ENCODE peak calls at places on chromosomes 2 and 18, in five cellular contexts. M is A549, T is IMR-90, Y is GM12878, B is SK-N-SH. Z is an unnamed sample.

GRCh38 chr2:142218471-142218870 is 87.7 kb upstream of the LRP1B start:
- DNase-seq in Y (no peak), M (peak), T (peak), B (no peak), Z (no peak)

GRCh38 chr18:45349447-45349846 is 265.8 kb upstream of the SLC14A2 start:
- DNase-seq in T (no peak), M (no peak), B (no peak), Y (no peak), Z (no peak)

GRCh38 chr18:57429607-57430165 is 5.5 kb upstream of the ONECUT2 start:
- DNase-seq in B (no peak), Y (no peak), M (no peak), T (no peak), Z (no peak)

GRCh38 chr2:208266641-208267335 is 733 bp downstream of the PIKFYVE start:
- DNase-seq in M (no peak), B (no peak), T (peak), Y (no peak), Z (no peak)

GRCh38 chr2:240463274-240463865 is 27.9 kb downstream of the GPC1 start:
- DNase-seq in M (no peak), B (no peak), Y (no peak), T (no peak), Z (no peak)

GRCh38 chr2:187547353-187547979 is 6.8 kb downstream of the TFPI start:
- DNase-seq in Y (no peak), T (peak), B (no peak), M (peak), Z (peak)

GRCh38 chr2:178108176-178108575 is 4.1 kb upstream of the RBM45 start:
- DNase-seq in B (no peak), M (no peak), Y (no peak), T (no peak), Z (no peak)

GRCh38 chr2:203739351-203739750 is 32.9 kb downstream of the CD28 start:
- DNase-seq in B (no peak), Y (no peak), T (no peak), M (no peak), Z (no peak)

GRCh38 chr18:21457179-21457535 is 143.3 kb downstream of the ESCO1 start:
- DNase-seq in M (no peak), Y (no peak), T (peak), B (no peak), Z (no peak)

GRCh38 chr2:213551526-213551925 is 267.3 kb downstream of the SPAG16 start:
- DNase-seq in T (no peak), Y (no peak), M (no peak), B (no peak), Z (no peak)

GRCh38 chr2:610465-610864 is 66.7 kb downstream of the TMEM18 start:
- DNase-seq in M (no peak), B (peak), T (no peak), Y (no peak), Z (no peak)

GRCh38 chr2:70683455-70683854 is 84.5 kb downstream of the ADD2 start:
- DNase-seq in T (no peak), B (no peak), Y (no peak), M (no peak), Z (no peak)

GRCh38 chr18:76972838-76973237 is 150.5 kb downstream of the ZNF236 start:
- DNase-seq in B (no peak), M (no peak), Y (no peak), T (no peak), Z (no peak)

DNA sequence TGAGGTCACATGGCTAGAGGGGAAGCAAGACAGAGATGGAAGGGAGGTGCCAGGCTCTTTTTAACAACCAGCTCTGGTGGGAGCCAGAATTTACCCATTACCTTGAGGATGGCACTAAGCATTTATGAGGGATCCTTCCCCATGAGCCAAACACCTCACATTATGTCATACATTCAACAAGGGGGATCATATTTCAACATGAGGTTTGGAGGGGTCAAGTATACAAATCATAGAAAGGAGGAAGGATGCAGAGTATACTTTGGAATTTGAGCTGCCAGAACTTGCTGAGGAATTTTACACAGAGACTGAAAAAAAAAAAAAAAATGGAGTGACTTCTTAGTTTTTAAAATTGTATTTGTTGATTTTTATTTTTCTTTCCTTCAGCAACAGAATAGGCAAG is 891.4 kb downstream of the CCDC85A start:
- DNase-seq in T (no peak), Y (no peak), B (no peak), M (no peak), Z (no peak)
- TF ChIP-seq RCOR1 in T (no peak), Y (no peak), B (no peak), M (no peak), Z (no peak)

DNA sequence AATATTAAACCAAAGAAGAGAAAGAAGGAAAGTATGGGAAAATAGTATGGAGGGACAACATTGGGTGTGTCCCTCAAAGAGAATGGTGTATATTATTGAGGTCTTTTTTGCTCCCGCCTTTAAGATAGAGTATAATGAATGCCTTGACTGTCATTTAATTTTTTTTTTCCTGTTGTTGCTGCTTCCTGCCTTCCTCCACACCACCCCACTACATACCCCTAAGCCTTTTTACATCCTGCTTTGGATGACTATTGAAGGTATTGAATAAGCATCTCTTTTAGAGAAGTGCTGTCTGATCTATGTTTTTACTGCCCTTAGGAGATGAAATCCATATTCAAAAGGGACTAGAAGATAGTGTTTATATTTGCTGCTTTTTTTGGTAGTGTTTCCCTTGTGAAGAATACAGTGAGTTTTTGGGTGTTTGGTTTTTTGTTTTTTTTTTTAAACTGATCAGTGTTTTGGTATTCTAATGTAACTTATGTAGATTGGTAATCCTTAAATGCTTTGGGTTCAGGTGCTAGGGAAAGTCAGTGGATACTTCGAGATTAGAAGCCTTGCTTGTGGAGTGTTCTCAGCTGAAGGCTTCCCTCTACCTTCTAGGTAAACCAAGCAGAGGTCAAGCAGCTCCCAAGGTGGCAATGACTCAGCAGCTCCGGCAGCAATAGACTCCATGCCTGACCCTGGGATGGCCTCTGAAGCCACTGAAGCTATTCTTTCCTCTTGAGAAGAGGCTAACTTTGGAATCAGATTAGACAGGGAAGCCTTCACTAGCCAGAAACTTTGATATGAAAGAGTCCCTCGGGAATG is 5.0 kb downstream of the FZD7 start:
- DNase-seq in Y (no peak), B (no peak), T (peak), M (peak), Z (peak)
- TF ChIP-seq RCOR1 in Y (no peak), B (no peak), T (no peak), M (no peak), Z (no peak)

GRCh38 chr2:47174731-47175361 is 19.7 kb upstream of the STPG4 start:
- DNase-seq in Y (no peak), B (peak), M (peak), T (peak), Z (peak)
- TF ChIP-seq RCOR1 in Y (no peak), B (no peak), M (no peak), T (no peak), Z (no peak)

GRCh38 chr2:218920504-218920903 is 39.0 kb upstream of the CDK5R2 start:
- DNase-seq in B (no peak), M (no peak), T (no peak), Y (no peak), Z (no peak)

GRCh38 chr2:218925434-218925833 is 34.0 kb upstream of the CDK5R2 start:
- DNase-seq in Y (no peak), T (no peak), B (no peak), M (no peak), Z (no peak)

GRCh38 chr2:218927876-218928275 is 31.6 kb upstream of the CDK5R2 start:
- DNase-seq in M (no peak), B (no peak), Y (no peak), T (no peak), Z (no peak)

GRCh38 chr2:218927411-218927810 is 32.1 kb upstream of the CDK5R2 start:
- DNase-seq in T (no peak), Y (no peak), M (no peak), B (no peak), Z (no peak)

DNA sequence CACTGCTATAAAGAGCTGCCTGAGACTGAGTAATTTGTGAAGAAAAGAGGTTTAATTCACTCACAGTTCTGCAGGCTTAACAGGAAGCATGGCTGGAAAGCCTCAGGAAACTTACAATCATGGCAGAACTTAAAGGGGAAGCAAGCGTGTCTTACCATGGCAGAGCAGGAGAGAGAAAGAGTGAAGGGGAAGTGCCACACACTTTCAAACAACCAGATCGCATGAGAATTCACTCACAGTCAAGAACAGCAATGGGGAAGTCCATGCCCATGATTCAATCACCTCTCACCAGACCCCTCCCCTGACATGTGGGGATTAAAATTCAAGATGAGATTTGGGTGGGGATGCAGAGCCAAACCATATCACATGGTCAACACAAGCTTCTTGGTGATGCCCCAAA is 34.7 kb upstream of the CDK5R2 start:
- DNase-seq in Y (no peak), M (no peak), T (no peak), B (no peak), Z (no peak)
- TF ChIP-seq RCOR1 in Y (no peak), M (no peak), T (no peak), B (no peak), Z (no peak)

GRCh38 chr18:80103231-80103630 is 5.8 kb upstream of the ADNP2 start:
- DNase-seq in Y (no peak), B (no peak), T (peak), M (no peak), Z (no peak)

GRCh38 chr18:80107396-80107795 is 1.7 kb upstream of the ADNP2 start:
- DNase-seq in Y (no peak), B (no peak), M (no peak), T (no peak), Z (no peak)

GRCh38 chr18:80104364-80104779 is 4.7 kb upstream of the ADNP2 start:
- DNase-seq in M (no peak), Y (no peak), T (no peak), B (no peak), Z (no peak)

GRCh38 chr18:80106482-80107051 is 2.5 kb upstream of the ADNP2 start:
- DNase-seq in B (no peak), Y (no peak), T (peak), M (no peak), Z (no peak)

GRCh38 chr18:80105369-80106167 is 3.5 kb upstream of the ADNP2 start:
- DNase-seq in B (no peak), Y (peak), T (no peak), M (no peak), Z (no peak)
- TF ChIP-seq RCOR1 in B (no peak), Y (no peak), T (no peak), M (no peak), Z (no peak)

GRCh38 chr2:150485114-150485870 is 2.2 kb downstream of the RND3 start:
- DNase-seq in B (peak), M (peak), Y (no peak), T (peak), Z (peak)

GRCh38 chr2:150484461-150484931 is 3.0 kb downstream of the RND3 start:
- DNase-seq in T (peak), B (peak), M (no peak), Y (no peak), Z (no peak)

GRCh38 chr2:150487537-150488429 is at the start of gene RND3:
- DNase-seq in Y (no peak), M (peak), T (peak), B (peak), Z (peak)

GRCh38 chr2:150486539-150487484 is 655 bp downstream of the RND3 start:
- DNase-seq in T (peak), M (no peak), Y (no peak), B (peak), Z (no peak)

DNA sequence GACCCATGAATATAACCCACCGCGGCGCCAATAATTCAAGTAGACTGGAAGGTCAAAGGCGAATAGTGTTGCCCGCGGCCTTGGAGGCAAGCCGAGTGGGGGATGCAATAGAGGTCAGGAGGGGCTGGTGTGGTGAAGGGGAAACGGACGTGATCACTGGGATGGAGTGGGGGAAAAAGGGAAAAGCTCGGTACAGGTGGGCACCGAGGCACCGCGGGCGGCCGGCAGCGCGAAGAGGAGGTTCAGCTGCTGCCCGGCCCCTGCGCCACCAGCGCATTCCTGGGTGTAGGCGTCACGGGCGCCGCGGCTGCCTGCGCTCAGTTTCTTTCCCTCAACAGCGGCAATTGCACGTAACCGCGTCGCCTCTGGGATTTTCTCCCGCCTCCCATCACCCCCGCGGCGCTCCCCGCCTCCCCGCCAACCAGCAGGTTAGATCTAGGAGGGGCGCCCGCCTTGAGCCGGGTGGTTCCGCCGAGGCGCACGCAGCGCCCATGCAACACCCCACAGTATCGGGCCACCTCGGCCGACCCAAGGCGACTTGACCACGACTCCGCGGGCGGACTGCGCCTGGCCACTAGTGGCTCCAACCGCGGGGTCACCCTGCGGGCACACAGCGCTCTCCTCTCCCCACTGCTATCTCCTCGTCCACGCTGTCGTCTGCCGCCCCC is 1.5 kb downstream of the RND3 start:
- DNase-seq in M (peak), Y (no peak), T (peak), B (peak), Z (no peak)
- TF ChIP-seq RCOR1 in M (no peak), Y (no peak), T (no peak), B (no peak), Z (no peak)

GRCh38 chr2:148299616-148300015 is 278.7 kb downstream of the MBD5 start:
- DNase-seq in B (no peak), T (peak), Y (no peak), M (no peak), Z (no peak)

GRCh38 chr2:148298201-148298600 is 277.3 kb downstream of the MBD5 start:
- DNase-seq in Y (no peak), B (no peak), T (peak), M (no peak), Z (no peak)

GRCh38 chr2:148301362-148301761 is 280.5 kb downstream of the MBD5 start:
- DNase-seq in M (no peak), Y (no peak), B (no peak), T (no peak), Z (no peak)

GRCh38 chr2:148302526-148302925 is 281.6 kb downstream of the MBD5 start:
- DNase-seq in M (no peak), T (no peak), Y (no peak), B (no peak), Z (no peak)

DNA sequence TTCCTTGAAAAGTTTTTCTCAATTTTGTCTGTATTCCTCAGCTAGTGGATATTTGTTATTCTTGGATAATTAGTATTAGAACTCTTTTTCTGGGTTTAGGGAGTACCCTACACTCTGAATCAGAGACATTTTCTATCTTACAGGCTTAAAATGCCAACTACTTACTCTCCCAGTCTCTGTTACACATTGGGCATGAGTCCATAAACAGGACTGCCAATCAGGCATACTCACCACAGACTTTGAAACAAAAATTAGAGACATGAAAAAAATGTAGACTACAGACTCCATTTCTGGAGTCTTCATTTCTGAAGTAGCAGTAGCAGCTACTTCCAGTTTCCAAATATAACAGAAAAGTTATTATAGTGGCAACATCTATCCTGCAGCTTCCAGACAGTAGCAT is 279.6 kb downstream of the MBD5 start:
- DNase-seq in M (no peak), B (no peak), T (peak), Y (no peak), Z (no peak)
- TF ChIP-seq RCOR1 in M (no peak), B (no peak), T (no peak), Y (no peak), Z (no peak)

GRCh38 chr18:33440384-33441043 is at the start of gene CCDC178:
- DNase-seq in Y (no peak), M (no peak), T (peak), B (peak), Z (peak)

GRCh38 chr18:33444699-33445098 is 4.2 kb upstream of the CCDC178 start:
- DNase-seq in M (no peak), Y (no peak), B (peak), T (no peak), Z (no peak)

DNA sequence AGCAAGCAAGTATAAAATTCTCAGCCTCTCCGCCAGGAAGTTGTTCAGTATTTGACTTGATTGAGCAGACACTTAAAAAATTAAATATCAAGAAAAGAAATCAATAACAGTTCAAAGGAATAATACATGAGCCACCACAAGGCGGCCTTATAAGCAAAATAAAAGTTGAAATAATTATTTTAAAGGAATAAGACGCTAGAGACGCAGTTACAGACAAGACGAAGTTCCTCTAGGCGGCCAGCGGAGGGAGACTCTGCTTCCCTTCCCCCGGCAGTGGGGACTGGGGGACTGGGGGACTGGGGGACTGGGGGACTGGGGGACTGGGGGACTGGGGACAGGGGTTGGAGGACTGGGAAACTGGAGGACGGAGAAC is 524 bp downstream of the CCDC178 start:
- DNase-seq in M (peak), B (peak), Y (no peak), T (peak), Z (peak)
- TF ChIP-seq RCOR1 in M (no peak), B (no peak), Y (no peak), T (no peak), Z (no peak)

GRCh38 chr2:117091438-117091837 is 723.1 kb upstream of the DDX18 start:
- DNase-seq in Y (no peak), M (no peak), T (no peak), B (no peak), Z (no peak)
- TF ChIP-seq RCOR1 in Y (no peak), M (no peak), T (no peak), B (no peak), Z (no peak)

DNA sequence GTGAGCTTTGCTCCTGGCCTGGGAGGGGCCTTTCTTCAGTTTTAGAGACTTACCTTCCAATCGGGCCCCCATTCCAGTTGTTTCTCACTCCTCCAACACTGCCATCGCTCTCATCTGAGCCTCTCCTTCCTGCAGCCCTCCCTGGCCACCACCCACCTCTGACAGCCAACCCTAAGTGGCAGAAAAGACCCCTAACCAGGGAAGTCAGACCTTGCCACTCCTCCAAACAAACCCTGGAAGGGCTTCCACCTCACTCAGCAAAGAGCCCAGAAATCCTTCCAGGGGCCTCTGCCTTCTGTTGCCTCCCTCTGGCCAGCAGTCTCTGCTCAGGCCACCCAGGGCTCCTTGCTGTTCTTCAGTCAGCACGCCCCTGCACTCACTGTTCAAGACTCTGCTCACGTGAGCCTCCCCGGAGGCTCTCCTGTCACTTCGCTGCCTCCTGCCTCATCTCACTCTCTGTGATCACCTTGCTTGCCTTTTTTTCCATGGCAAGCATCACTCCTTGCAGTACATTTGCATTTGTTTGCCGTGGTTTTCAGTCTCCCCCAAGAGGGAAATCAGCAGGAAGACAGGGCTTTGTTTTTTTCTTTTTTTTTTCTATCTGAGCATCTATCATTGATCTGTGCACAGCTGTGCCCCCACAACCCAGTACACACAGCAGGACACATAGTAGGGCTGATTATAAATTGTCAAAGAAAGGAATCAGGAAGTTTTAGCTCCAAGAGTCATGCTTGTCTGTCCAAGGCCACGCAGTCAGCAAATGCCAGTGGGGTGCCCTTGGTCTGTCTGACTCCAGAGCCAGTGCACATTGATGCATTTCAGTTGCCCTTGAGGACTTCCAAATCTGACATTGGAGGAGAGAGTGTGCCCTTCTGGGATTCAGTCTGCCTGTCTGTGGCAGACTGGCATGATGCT is 83.9 kb downstream of the INHBB start:
- DNase-seq in M (no peak), Y (no peak), T (no peak), B (no peak), Z (no peak)
- TF ChIP-seq RCOR1 in M (no peak), Y (no peak), T (no peak), B (no peak), Z (no peak)

Z was measured in K562.